ENCODE peak calls at places on chromosomes 11 and 22, in ten cellular contexts. J is activated CD4-positive, CD25-positive, alpha-beta regulatory T cell; Z is activated T-helper 1 cell treated with anti-CD3 and anti-CD28 coated beads, Interleukin-12 subunit alpha, Interleukin-12 subunit beta, Interleukin-2, Interleukin-4 antibody, amounts not matched to agents 30 ng/mL and 10 ng/mL and 1 ng/mL, durations not matched to agents 14 hours and 24 hours and 36 hours; N is NCI-H446 treated with DMSO at 0.1 percent for 48 hours; H is activated T-cell treated with anti-CD3 and anti-CD28 coated beads for 48 hours; V is astrocyte of the cerebellum; X is brain microvascular endothelial cell; A is NCI-H1105 treated with DMSO at 0.1 percent for 48 hours; Q is ureter; C is stimulated activated effector memory CD8-positive, alpha-beta T cell treated with anti-CD3 and anti-CD28 coated beads, Interleukin-12 subunit alpha, Interleukin-12 subunit beta, amount 100 ng/mL, for 72 hours. M is an unnamed sample.

GRCh38 chr22:43007519-43008102 is 7.3 kb downstream of the PACSIN2 start:
- DNase-seq in H (no peak), V (no peak), A (no peak), Q (no peak), X (peak), Z (no peak), J (no peak), C (no peak), N (no peak), M (no peak)

GRCh38 chr11:11876458-11876857 is 34.7 kb downstream of the USP47 start:
- DNase-seq in V (no peak), N (peak), Z (no peak), H (no peak), X (peak), A (no peak), J (no peak), Q (no peak), C (no peak), M (no peak)

GRCh38 chr22:18965526-18966421 is 29.7 kb upstream of the PRODH start:
- DNase-seq in X (no peak), V (no peak), J (no peak), C (no peak), Q (no peak), N (no peak), H (no peak), A (no peak), Z (no peak), M (no peak)

GRCh38 chr11:8260202-8260996 is 3.3 kb downstream of the LMO1 start:
- DNase-seq in Z (no peak), J (no peak), A (no peak), X (no peak), N (no peak), Q (no peak), V (no peak), H (no peak), C (no peak), M (peak)

GRCh38 chr22:45207981-45208664 is 32.6 kb downstream of the KIAA0930 start:
- DNase-seq in J (no peak), C (no peak), X (peak), N (no peak), Z (no peak), Q (no peak), V (peak), A (no peak), H (no peak), M (peak)

GRCh38 chr22:44567846-44568493 is 69.9 kb upstream of the RTL6 start:
- DNase-seq in N (no peak), Q (peak), Z (peak), J (no peak), X (peak), V (peak), A (peak), H (peak), C (peak), M (no peak)

GRCh38 chr11:73320786-73321325 is 12.8 kb downstream of the ARHGEF17 start:
- DNase-seq in Q (no peak), C (no peak), X (no peak), H (no peak), N (peak), J (no peak), V (no peak), Z (no peak), A (no peak), M (no peak)

GRCh38 chr11:134564472-134565200 is 152.6 kb upstream of the B3GAT1 start:
- DNase-seq in N (no peak), H (no peak), C (peak), J (no peak), A (no peak), V (no peak), Z (no peak), Q (no peak), X (no peak), M (peak)

GRCh38 chr11:2462986-2463765 is 18.4 kb downstream of the KCNQ1 start:
- DNase-seq in N (no peak), V (no peak), Z (no peak), C (no peak), X (no peak), A (peak), H (no peak), J (no peak), Q (peak), M (no peak)

GRCh38 chr11:35162795-35163194 is 23.8 kb downstream of the CD44 start:
- DNase-seq in X (no peak), H (no peak), A (no peak), J (no peak), Q (no peak), V (no peak), N (no peak), C (no peak), Z (no peak), M (no peak)

GRCh38 chr11:6778518-6778917 is 4.3 kb upstream of the OR2AG1 start:
- DNase-seq in Q (no peak), J (no peak), H (no peak), A (no peak), C (no peak), N (no peak), X (no peak), Z (no peak), V (no peak), M (no peak)

GRCh38 chr22:46171940-46172339 is 21.6 kb downstream of the PPARA start:
- DNase-seq in Z (no peak), H (no peak), V (peak), C (no peak), J (no peak), N (no peak), X (peak), Q (no peak), A (peak), M (no peak)

GRCh38 chr22:49632199-49633009 is 195.3 kb downstream of the BRD1 start:
- DNase-seq in Q (peak), J (no peak), A (peak), Z (no peak), V (peak), C (no peak), X (peak), N (no peak), H (no peak), M (peak)

GRCh38 chr11:206516-207212 is 535 bp downstream of the BET1L start:
- DNase-seq in A (no peak), V (no peak), X (no peak), Q (no peak), J (no peak), H (no peak), C (no peak), N (no peak), Z (no peak), M (no peak)

GRCh38 chr11:107017433-107018227 is 646 bp downstream of the GUCY1A2 start:
- DNase-seq in Z (no peak), Q (peak), C (peak), J (no peak), H (peak), N (peak), X (no peak), A (peak), V (no peak), M (peak)

GRCh38 chr22:30531651-30532608 is 14.6 kb downstream of the SEC14L6 start:
- DNase-seq in J (no peak), Z (no peak), V (no peak), X (no peak), H (no peak), A (no peak), Q (no peak), N (no peak), C (no peak), M (no peak)

GRCh38 chr22:19779011-19779421 is 18.4 kb downstream of the TBX1 start:
- DNase-seq in Z (no peak), Q (no peak), N (no peak), A (no peak), H (no peak), X (no peak), C (no peak), J (no peak), V (no peak), M (no peak)

GRCh38 chr11:43681543-43681942 is 1.0 kb downstream of the HSD17B12 start:
- DNase-seq in N (peak), V (no peak), J (no peak), C (no peak), Z (no peak), A (no peak), H (no peak), Q (no peak), X (no peak), M (no peak)

GRCh38 chr22:44451016-44451415 is 47.0 kb downstream of the RTL6 start:
- DNase-seq in H (no peak), N (no peak), Q (no peak), A (no peak), X (no peak), J (no peak), C (no peak), V (no peak), Z (no peak), M (no peak)

GRCh38 chr22:26324150-26324549 is 104.9 kb upstream of the ASPHD2 start:
- DNase-seq in Q (no peak), Z (no peak), A (no peak), X (no peak), C (no peak), H (no peak), N (no peak), V (no peak), J (no peak), M (no peak)

GRCh38 chr22:37675930-37676571 is 615 bp downstream of the LGALS1 start:
- DNase-seq in C (peak), Z (peak), H (no peak), N (no peak), Q (peak), J (no peak), A (no peak), X (no peak), V (no peak), M (no peak)

GRCh38 chr11:132405728-132406127 is 1035.3 kb downstream of the NTM start:
- DNase-seq in X (no peak), Z (no peak), A (peak), V (no peak), C (no peak), Q (no peak), J (no peak), H (no peak), N (no peak), M (no peak)

M was measured in SJSA1.